ENCODE peak calls at places on chromosome 3, in eight cellular contexts. R is left cardiac atrium; Q is NCI-H187; W is fibroblast of villous mesenchyme; N is bronchial epithelial cell; M is activated naive CD8-positive, alpha-beta T cell treated with anti-CD3 and anti-CD28 coated beads, Interleukin-2, amount 50 U/mL, for 24 hours; Z is ovary; J is stimulated activated CD8-positive, alpha-beta memory T cell treated with anti-CD3 and anti-CD28 coated beads, Interleukin-7, amount 100 ng/mL, for 4 hours. S is an unnamed sample.

GRCh38 chr3:75886971-75887526 is 101.7 kb upstream of the ZNF717 start:
- DNase-seq in R (no peak), Q (no peak), W (no peak), N (no peak), M (no peak), Z (no peak), J (no peak), S (no peak)

GRCh38 chr3:142723968-142724681 is at the start of gene TRPC1:
- DNase-seq in R (peak), Q (peak), W (peak), N (peak), M (peak), Z (peak), J (peak), S (peak)

GRCh38 chr3:50194128-50194902 is 2.9 kb downstream of the GNAT1 start:
- DNase-seq in R (peak), Q (no peak), W (peak), N (peak), M (peak), Z (peak), J (peak), S (peak)

GRCh38 chr3:156148946-156149348 is 28.6 kb downstream of the KCNAB1 start:
- DNase-seq in R (peak), Q (no peak), W (peak), N (no peak), M (no peak), Z (peak), J (no peak), S (no peak)

GRCh38 chr3:176650478-176650877 is 546.8 kb downstream of the TBL1XR1 start:
- DNase-seq in R (no peak), Q (no peak), W (no peak), N (peak), M (no peak), Z (no peak), J (no peak), S (peak)

GRCh38 chr3:73503781-73504180 is 121.0 kb downstream of the PDZRN3 start:
- DNase-seq in R (no peak), Q (no peak), W (no peak), N (no peak), M (no peak), Z (no peak), J (no peak), S (peak)

GRCh38 chr3:94130690-94131089 is 67.8 kb downstream of the NSUN3 start:
- DNase-seq in R (no peak), Q (no peak), W (no peak), N (no peak), M (no peak), Z (no peak), J (no peak), S (no peak)

GRCh38 chr3:144272715-144273114 is 301.1 kb downstream of the DIPK2A start:
- DNase-seq in R (no peak), Q (peak), W (no peak), N (no peak), M (no peak), Z (no peak), J (no peak), S (peak)

GRCh38 chr3:183653209-183654064 is 18.0 kb downstream of the KLHL24 start:
- DNase-seq in R (no peak), Q (peak), W (peak), N (no peak), M (no peak), Z (no peak), J (no peak), S (peak)

S was measured in NCI-H69.